ENCODE peak calls at places on chromosomes 12 and 14, in five cellular contexts. K, P, O, T and E are unnamed samples.
A peak's percentile ranks its signal among the peaks of the same experiment; 100 is the strongest.

GRCh38 chr12:65728913-65729793 is 95.1 kb upstream of the HMGA2 start:
- DNase-seq in K (no peak), P (peak; percentile 10), O (peak; percentile 18), T (no peak), E (no peak)

GRCh38 chr12:56358836-56359532 is 923 bp downstream of the STAT2 start:
- DNase-seq in K (peak; percentile 61), P (peak; percentile 92), O (no peak), T (no peak), E (peak; percentile 57)

GRCh38 chr14:55535521-55536207 is 44.3 kb upstream of the KTN1 start:
- DNase-seq in K (peak; percentile 9), P (no peak), O (no peak), T (no peak), E (no peak)

GRCh38 chr12:56684745-56685369 is 3.2 kb downstream of the PTGES3 start:
- DNase-seq in K (no peak), P (no peak), O (no peak), T (no peak), E (no peak)

GRCh38 chr14:55099741-55100140 is 29.3 kb upstream of the LGALS3 start:
- DNase-seq in K (no peak), P (peak; percentile 59), O (no peak), T (no peak), E (peak; percentile 34)

GRCh38 chr12:110639336-110640178 is 25.6 kb downstream of the TCTN1 start:
- DNase-seq in K (peak; percentile 61), P (peak; percentile 83), O (no peak), T (no peak), E (peak; percentile 54)

GRCh38 chr12:7351177-7351576 is 47.3 kb downstream of the ACSM4 start:
- DNase-seq in K (no peak), P (no peak), O (no peak), T (no peak), E (no peak)

GRCh38 chr14:75589896-75590295 is 11.5 kb downstream of the FLVCR2 start:
- DNase-seq in K (no peak), P (no peak), O (no peak), T (no peak), E (no peak)

GRCh38 chr12:26723379-26724308 is 109.3 kb downstream of the ITPR2 start:
- DNase-seq in K (no peak), P (peak; percentile 89), O (no peak), T (no peak), E (no peak)

GRCh38 chr12:3901116-3901515 is 27.9 kb upstream of the PARP11 start:
- DNase-seq in K (no peak), P (no peak), O (no peak), T (no peak), E (no peak)

GRCh38 chr14:23322568-23323517 is 1.6 kb downstream of the PABPN1 start:
- DNase-seq in K (no peak), P (no peak), O (no peak), T (no peak), E (no peak)

GRCh38 chr12:106673151-106673550 is 90.3 kb downstream of the RFX4 start:
- DNase-seq in K (no peak), P (no peak), O (no peak), T (no peak), E (no peak)

GRCh38 chr14:36604757-36605505 is 22.5 kb upstream of the NKX2-8 start:
- DNase-seq in K (peak; percentile 38), P (peak; percentile 84), O (peak; percentile 84), T (no peak), E (peak; percentile 6)

GRCh38 chr14:24403294-24404013 is 4.7 kb downstream of the NYNRIN start:
- DNase-seq in K (no peak), P (peak; percentile 24), O (no peak), T (no peak), E (no peak)

GRCh38 chr14:56945291-56945690 is 135.0 kb upstream of the OTX2 start:
- DNase-seq in K (no peak), P (no peak), O (no peak), T (no peak), E (no peak)

GRCh38 chr12:113226696-113227095 is 5.4 kb downstream of the TPCN1 start:
- DNase-seq in K (no peak), P (no peak), O (no peak), T (no peak), E (no peak)

GRCh38 chr14:70881549-70882174 is 25.6 kb upstream of the PCNX1 start:
- DNase-seq in K (no peak), P (no peak), O (no peak), T (no peak), E (no peak)

GRCh38 chr12:18863769-18864500 is 126.0 kb downstream of the CAPZA3 start:
- DNase-seq in K (no peak), P (no peak), O (no peak), T (no peak), E (no peak)

GRCh38 chr12:1791104-1791927 is 29.0 kb upstream of the LRTM2 start:
- DNase-seq in K (no peak), P (peak; percentile 85), O (no peak), T (no peak), E (no peak)

GRCh38 chr12:24482882-24483604 is 465.9 kb downstream of the BCAT1 start:
- DNase-seq in K (no peak), P (no peak), O (no peak), T (no peak), E (no peak)

GRCh38 chr12:127964717-127965116 is 302.3 kb upstream of the TMEM132C start:
- DNase-seq in K (no peak), P (peak; percentile 35), O (no peak), T (no peak), E (no peak)

GRCh38 chr14:92874961-92875360 is 48.0 kb upstream of the CHGA start:
- DNase-seq in K (no peak), P (no peak), O (no peak), T (no peak), E (no peak)

GRCh38 chr12:117051380-117051779 is 47.8 kb downstream of the TESC start:
- DNase-seq in K (no peak), P (no peak), O (no peak), T (no peak), E (no peak)

GRCh38 chr12:40104461-40105264 is 1.2 kb downstream of the SLC2A13 start:
- DNase-seq in K (no peak), P (peak; percentile 7), O (no peak), T (no peak), E (no peak)

GRCh38 chr12:128418944-128419343 is 152.0 kb downstream of the TMEM132C start:
- DNase-seq in K (no peak), P (no peak), O (no peak), T (no peak), E (no peak)

GRCh38 chr14:38256358-38256840 is 506 bp upstream of the CLEC14A start:
- DNase-seq in K (no peak), P (peak; percentile 69), O (no peak), T (no peak), E (peak; percentile 48)

GRCh38 chr12:116142936-116143882 is 134.3 kb downstream of the MED13L start:
- DNase-seq in K (peak; percentile 65), P (peak; percentile 83), O (no peak), T (no peak), E (no peak)